ENCODE peak calls at places on chromosomes 2 and 18, in four cellular contexts. C is CD4-positive, alpha-beta memory T cell; Z is cardiac muscle cell; S is neuronal stem cell. K is an unnamed sample. For H3K4me1, the result is how much of the 10 kb centered on the place peaks cover.

GRCh38 chr2:168816369-168816768 is 13.9 kb downstream of the NOSTRIN start:
- DNase-seq in S (no peak), Z (peak), C (no peak), K (no peak)

GRCh38 chr2:215422676-215423075 is 13.2 kb downstream of the FN1 start:
- DNase-seq in S (no peak), Z (peak), C (no peak), K (no peak)

GRCh38 chr2:133486706-133487305 is 81.5 kb downstream of the NCKAP5 start:
- DNase-seq in S (no peak), C (no peak), Z (no peak), K (no peak)

GRCh38 chr2:88642278-88642677 is 15.0 kb upstream of the EIF2AK3 start:
- DNase-seq in C (no peak), Z (no peak), S (no peak), K (no peak)

GRCh38 chr18:49178736-49179135 is 228.0 kb upstream of the SMAD7 start:
- DNase-seq in C (no peak), Z (peak), S (no peak), K (peak)

GRCh38 chr18:9537638-9538037 is 62.3 kb downstream of the RALBP1 start:
- DNase-seq in Z (no peak), C (no peak), S (no peak), K (no peak)

GRCh38 chr2:145906356-145906755 is 1386.4 kb upstream of the ZEB2 start:
- DNase-seq in S (no peak), Z (no peak), C (no peak), K (no peak)

GRCh38 chr2:96113951-96114350 is 2.4 kb downstream of the ADRA2B start:
- DNase-seq in Z (no peak), S (no peak), C (no peak), K (no peak)

GRCh38 chr2:147096671-147097070 is 748.2 kb upstream of the ACVR2A start:
- DNase-seq in Z (peak), S (no peak), C (no peak), K (no peak)

GRCh38 chr2:199392363-199392762 is 65.4 kb downstream of the SATB2 start:
- DNase-seq in Z (no peak), S (no peak), C (no peak), K (no peak)

GRCh38 chr2:208101716-208102631 is 22.4 kb downstream of the CRYGD start:
- DNase-seq in Z (peak), C (no peak), S (no peak), K (no peak)

GRCh38 chr2:33835926-33836325 is 236.8 kb upstream of the FAM98A start:
- DNase-seq in S (no peak), Z (no peak), C (no peak), K (no peak)

GRCh38 chr2:140650825-140651224 is 1480.0 kb downstream of the LRP1B start:
- DNase-seq in Z (peak), S (no peak), C (no peak), K (no peak)

GRCh38 chr2:241944821-241945220 is 75.3 kb downstream of the RTP5 start:
- DNase-seq in C (no peak), S (no peak), Z (no peak), K (no peak)

GRCh38 chr18:57121542-57122112 is 25.3 kb upstream of the BOD1L2 start:
- DNase-seq in Z (no peak), S (peak), C (no peak), K (no peak)

GRCh38 chr2:30380824-30381223 is 66.2 kb upstream of the LCLAT1 start:
- DNase-seq in S (no peak), Z (no peak), C (no peak), K (no peak)

GRCh38 chr2:65329551-65329950 is 101.9 kb downstream of the ACTR2 start:
- DNase-seq in S (no peak), C (no peak), Z (no peak), K (no peak)

GRCh38 chr2:207706936-207707860 is 4.2 kb upstream of the CCNYL1 start:
- DNase-seq in S (no peak), Z (peak), C (no peak), K (no peak)

GRCh38 chr18:70074091-70074490 is 126.4 kb upstream of the CD226 start:
- DNase-seq in C (no peak), Z (no peak), S (no peak), K (no peak)

GRCh38 chr2:86833315-86833714 is 28.4 kb downstream of the CD8B start:
- DNase-seq in Z (no peak), C (no peak), S (no peak), K (no peak)

GRCh38 chr2:43051316-43051715 is 175.1 kb downstream of the ZFP36L2 start:
- DNase-seq in Z (peak), S (no peak), C (no peak), K (no peak)

GRCh38 chr2:11055816-11056215 is 99.5 kb upstream of the SLC66A3 start:
- DNase-seq in Z (no peak), C (no peak), S (no peak), K (no peak)

GRCh38 chr2:45418532-45418931 is 192.5 kb downstream of the SRBD1 start:
- DNase-seq in S (no peak), C (no peak), Z (no peak), K (no peak)

GRCh38 chr2:238269741-238270140 is 18.7 kb downstream of the PER2 start:
- DNase-seq in S (no peak), C (no peak), Z (no peak), K (no peak)

GRCh38 chr2:25276569-25277465 is 64.9 kb downstream of the DNMT3A start:
- DNase-seq in S (no peak), Z (peak), C (peak), K (peak)

GRCh38 chr2:182897137-182897536 is 30.7 kb upstream of the FRZB start:
- DNase-seq in S (no peak), C (no peak), Z (no peak), K (no peak)

GRCh38 chr18:13137939-13138821 is 80.4 kb upstream of the LDLRAD4 start:
- DNase-seq in C (peak), Z (peak), S (no peak), K (no peak)

GRCh38 chr18:61992923-61993322 is 100.1 kb upstream of the RNF152 start:
- DNase-seq in S (no peak), C (no peak), Z (peak), K (no peak)

GRCh38 chr2:238458641-238459040 is 31.9 kb downstream of the ASB1 start:
- DNase-seq in Z (peak), S (no peak), C (no peak), K (no peak)

GRCh38 chr2:222813177-222813843 is 47.5 kb upstream of the ACSL3 start:
- DNase-seq in C (no peak), Z (no peak), S (no peak), K (no peak)

GRCh38 chr2:36287363-36288275 is 68.0 kb upstream of the CRIM1 start:
- DNase-seq in Z (peak), C (no peak), S (no peak), K (no peak)

GRCh38 chr2:29206941-29207340 is 91.7 kb downstream of the CLIP4 start:
- DNase-seq in S (no peak), Z (no peak), C (no peak), K (no peak)

GRCh38 chr18:12657048-12657848 is 659 bp downstream of the SPIRE1 start:
- DNase-seq in Z (peak), S (peak), C (peak), K (no peak)

GRCh38 chr2:11417946-11418585 is 47.9 kb downstream of the E2F6 start:
- DNase-seq in Z (no peak), S (no peak), C (no peak), K (peak)

GRCh38 chr2:232146294-232146693 is 184.8 kb downstream of the DIS3L2 start:
- DNase-seq in Z (no peak), S (no peak), C (no peak), K (no peak)

GRCh38 chr2:16034151-16034974 is 94.0 kb downstream of the MYCN start:
- DNase-seq in C (no peak), Z (no peak), S (no peak), K (no peak)

GRCh38 chr2:47892338-47892730 is 14.0 kb downstream of the FBXO11 start:
- DNase-seq in S (no peak), C (no peak), Z (no peak), K (no peak)
- H3K4me1 ChIP-seq in S (under half), C (half or more), Z (under half), K (half or more)

GRCh38 chr2:8837795-8838140 is 355 bp upstream of the KIDINS220 start:
- DNase-seq in C (no peak), S (no peak), Z (no peak), K (peak)
- H3K4me3 ChIP-seq in C (no peak), S (no peak), Z (peak), K (peak)

DNA sequence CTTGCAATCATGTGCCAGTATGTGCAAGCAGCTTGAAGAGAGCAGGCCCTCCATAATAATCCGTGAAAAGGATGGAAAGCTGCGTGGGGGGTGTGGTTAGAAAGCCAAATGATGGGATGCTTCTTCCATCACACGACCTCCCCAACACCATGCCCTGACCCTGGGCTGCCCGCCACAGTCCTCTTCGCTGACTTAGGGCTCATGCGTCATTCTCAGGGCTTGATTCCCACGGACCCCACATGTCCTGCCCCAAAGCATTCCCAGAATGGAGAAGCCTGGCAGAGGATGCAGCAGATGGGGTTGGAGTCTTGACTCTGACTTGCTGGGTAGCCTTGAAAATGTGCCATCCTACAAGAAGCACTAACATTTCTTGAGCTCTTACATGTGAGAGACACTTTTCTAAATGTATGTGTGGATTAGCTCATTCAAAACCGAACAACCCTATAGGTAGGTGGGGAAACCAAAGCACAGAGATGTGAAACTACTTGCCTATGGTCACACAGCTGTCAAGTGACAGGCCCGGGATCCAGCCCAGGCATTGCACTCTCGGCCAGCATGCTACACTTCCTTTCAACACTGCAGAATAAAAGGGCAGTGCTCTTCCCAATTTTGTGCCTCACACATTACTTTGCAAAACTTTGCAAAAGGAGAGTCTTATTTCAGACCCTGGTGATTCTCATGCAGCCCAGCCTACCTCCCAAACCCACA is 3.7 kb downstream of the TNS1 start:
- DNase-seq in Z (no peak), S (no peak), C (no peak), K (no peak)
- H3K4me1 ChIP-seq in Z (under half), S (under half), C (under half), K (under half)

DNA sequence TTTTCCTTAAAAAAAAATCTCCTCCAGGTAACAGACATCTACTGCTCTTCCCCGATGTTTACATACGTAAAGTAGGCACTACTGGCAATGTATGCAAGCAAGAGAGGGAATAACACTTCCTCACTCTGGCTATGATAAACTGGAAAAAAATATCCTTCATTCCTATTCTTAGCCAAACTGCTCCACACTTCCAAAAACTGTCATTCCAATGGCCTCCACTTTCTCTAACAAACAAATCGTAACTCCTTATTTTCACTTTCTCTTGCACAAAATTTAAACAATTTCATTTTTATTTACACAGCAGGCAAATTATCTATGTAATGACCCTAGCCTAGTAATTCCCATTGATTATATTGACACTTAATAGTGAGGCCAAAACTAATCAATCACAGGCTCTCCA is 184.4 kb downstream of the TCF4 start:
- DNase-seq in S (no peak), C (no peak), Z (no peak), K (no peak)
- H3K4me3 ChIP-seq in S (no peak), C (no peak), Z (no peak), K (no peak)

GRCh38 chr18:51041677-51042076 is 11.7 kb downstream of the SMAD4 start:
- DNase-seq in Z (no peak), C (no peak), S (no peak), K (no peak)
- H3K4me1 ChIP-seq in Z (under half), C (half or more), S (under half), K (under half)

GRCh38 chr2:227655454-227655853 is 11.2 kb upstream of the SCYGR5 start:
- DNase-seq in C (no peak), Z (peak), S (no peak), K (no peak)

GRCh38 chr2:227653419-227653818 is 13.2 kb upstream of the SCYGR5 start:
- DNase-seq in S (no peak), Z (peak), C (no peak), K (no peak)

GRCh38 chr2:227661827-227662226 is 4.8 kb upstream of the SCYGR5 start:
- DNase-seq in Z (peak), S (no peak), C (no peak), K (no peak)

GRCh38 chr2:227661019-227661726 is 5.4 kb upstream of the SCYGR5 start:
- DNase-seq in S (peak), C (no peak), Z (no peak), K (no peak)

DNA sequence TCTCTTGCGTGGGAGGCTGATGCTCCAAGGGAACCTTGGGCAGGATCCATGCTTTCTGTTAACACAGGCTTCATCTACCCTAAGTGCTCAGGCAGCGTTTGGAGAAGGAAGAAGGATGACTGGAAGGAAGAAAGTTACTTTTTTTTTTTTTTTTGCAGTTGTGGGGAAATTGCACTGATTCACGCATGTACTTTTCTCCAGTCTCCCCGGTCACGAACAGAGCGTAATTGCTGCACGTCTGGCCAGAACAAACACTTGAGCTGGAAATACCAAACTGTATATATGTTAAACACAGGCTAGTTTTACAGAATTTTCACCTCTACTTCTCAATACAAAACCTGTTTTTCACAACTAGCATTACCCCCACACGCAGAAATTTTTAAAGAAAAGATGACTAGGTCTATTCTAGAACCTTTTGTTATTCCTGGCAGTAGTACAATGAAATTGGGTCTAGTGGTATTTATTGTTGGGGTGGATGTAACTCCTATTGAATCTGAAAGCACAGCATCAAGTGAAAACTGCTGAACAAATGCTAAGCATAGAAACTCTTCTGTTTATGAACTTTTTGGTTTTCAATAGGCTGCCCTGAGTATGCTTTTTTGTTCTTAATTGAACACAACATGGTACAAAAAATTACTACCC is 9.3 kb upstream of the SCYGR5 start:
- DNase-seq in Z (peak), C (no peak), S (no peak), K (no peak)
- H3K4me3 ChIP-seq in Z (no peak), C (no peak), S (no peak), K (no peak)